ENCODE peak calls at places on chromosomes 1 and 21, in ten cellular contexts. R is hippocampal formation; X is fibroblast of the conjunctiva; V is AG10803; B is amygdala; D is bronchial epithelial cell; T is brain pericyte; M is stimulated activated CD4-positive, alpha-beta T cell treated with anti-CD3 and anti-CD28 coated beads, TNF-alpha, amount 100 ng/mL, for 1 hour; Z is COLO829; I is skeletal muscle cell. S is an unnamed sample.

GRCh38 chr1:152817309-152817708 is 5.5 kb downstream of the LCE1B start:
- DNase-seq in D (peak), M (no peak), X (no peak), T (no peak), R (no peak), Z (no peak), V (no peak), I (no peak), B (no peak), S (no peak)

GRCh38 chr1:217769768-217770167 is 138.6 kb downstream of the SPATA17 start:
- DNase-seq in Z (no peak), T (no peak), V (no peak), I (no peak), M (no peak), R (no peak), B (no peak), D (no peak), X (no peak), S (no peak)

GRCh38 chr1:107782192-107782845 is 182.7 kb downstream of the VAV3 start:
- DNase-seq in V (peak), R (peak), D (peak), B (no peak), I (peak), Z (peak), M (no peak), X (peak), T (peak), S (no peak)

GRCh38 chr21:46110499-46111192 is 12.7 kb downstream of the COL6A2 start:
- DNase-seq in X (no peak), V (no peak), R (no peak), Z (no peak), M (no peak), D (no peak), I (no peak), B (peak), T (no peak), S (peak)

GRCh38 chr1:174358344-174358743 is 89.4 kb upstream of the GPR52 start:
- DNase-seq in V (no peak), B (no peak), X (no peak), I (no peak), Z (no peak), M (no peak), D (no peak), R (no peak), T (no peak), S (no peak)

GRCh38 chr1:84298688-84299535 is 2.6 kb upstream of the SAMD13 start:
- DNase-seq in B (peak), M (no peak), D (peak), R (peak), X (no peak), I (no peak), V (no peak), T (no peak), Z (peak), S (no peak)

GRCh38 chr1:156684227-156684782 is 7.1 kb upstream of the NES start:
- DNase-seq in Z (no peak), I (no peak), M (no peak), D (peak), R (no peak), T (no peak), X (no peak), B (no peak), V (peak), S (no peak)

GRCh38 chr1:77831976-77832695 is 52.7 kb downstream of the MIGA1 start:
- DNase-seq in X (peak), R (no peak), D (no peak), T (peak), I (peak), M (no peak), Z (peak), B (no peak), V (peak), S (no peak)

GRCh38 chr1:194024659-194025058 is 838.2 kb upstream of the B3GALT2 start:
- DNase-seq in R (no peak), V (no peak), D (peak), B (no peak), X (no peak), T (no peak), M (no peak), I (peak), Z (peak), S (no peak)

GRCh38 chr1:248793592-248793991 is 32.1 kb downstream of the SH3BP5L start:
- DNase-seq in R (no peak), Z (no peak), V (no peak), M (no peak), T (no peak), X (no peak), B (no peak), D (no peak), I (no peak), S (no peak)

S was measured in omental fat pad.